ENCODE peak calls at places on chromosomes 5 and 9, in eight cellular contexts. S is activated T-cell treated with anti-CD3 and anti-CD28 coated beads, Interleukin-2, amount 50 U/mL, for 24 hours; H is stromal cell of bone marrow; N is activated T-helper 1 cell treated with anti-CD3 and anti-CD28 coated beads, Interleukin-2, amount 50 U/mL, for 16 hours; V is GM04504; A is substantia nigra; J is NB4; W is heart left ventricle. C is an unnamed sample.

GRCh38 chr9:114452219-114453169 is 52.8 kb downstream of the WHRN start:
- DNase-seq in S (peak), H (no peak), N (no peak), V (no peak), A (no peak), J (no peak), W (no peak), C (peak)

GRCh38 chr5:61575581-61575980 is 243.5 kb downstream of the ZSWIM6 start:
- DNase-seq in S (no peak), H (no peak), N (no peak), V (no peak), A (no peak), J (no peak), W (no peak), C (no peak)

GRCh38 chr5:52725065-52725746 is 62.5 kb upstream of the ITGA1 start:
- DNase-seq in S (no peak), H (no peak), N (no peak), V (no peak), A (no peak), J (peak), W (no peak), C (no peak)

GRCh38 chr5:52783226-52783959 is 4.3 kb upstream of the ITGA1 start:
- DNase-seq in S (no peak), H (peak), N (no peak), V (no peak), A (no peak), J (peak), W (no peak), C (peak)

GRCh38 chr9:136542246-136543041 is 3.4 kb downstream of the NOTCH1 start:
- DNase-seq in S (no peak), H (no peak), N (no peak), V (no peak), A (peak), J (no peak), W (no peak), C (no peak)

GRCh38 chr9:130692365-130692764 is 1.2 kb upstream of the EXOSC2 start:
- DNase-seq in S (no peak), H (no peak), N (no peak), V (no peak), A (peak), J (no peak), W (no peak), C (no peak)

GRCh38 chr5:31059889-31060288 is 133.6 kb upstream of the CDH6 start:
- DNase-seq in S (no peak), H (no peak), N (no peak), V (no peak), A (no peak), J (peak), W (no peak), C (no peak)

GRCh38 chr9:6305954-6306563 is 22.1 kb upstream of the TPD52L3 start:
- DNase-seq in S (no peak), H (peak), N (no peak), V (peak), A (no peak), J (peak), W (no peak), C (no peak)

GRCh38 chr5:141849371-141850182 is 28.6 kb downstream of the PCDH1 start:
- DNase-seq in S (peak), H (peak), N (peak), V (peak), A (peak), J (peak), W (peak), C (peak)

GRCh38 chr5:77080905-77081304 is 6.2 kb downstream of the ZBED3 start:
- DNase-seq in S (no peak), H (no peak), N (no peak), V (no peak), A (no peak), J (no peak), W (no peak), C (no peak)

GRCh38 chr5:148636353-148636752 is 18.0 kb downstream of the HTR4 start:
- DNase-seq in S (no peak), H (no peak), N (no peak), V (no peak), A (no peak), J (no peak), W (no peak), C (no peak)

GRCh38 chr5:172904643-172905345 is 54.4 kb upstream of the RPL26L1 start:
- DNase-seq in S (no peak), H (no peak), N (no peak), V (no peak), A (peak), J (no peak), W (peak), C (no peak)

GRCh38 chr5:38249286-38249685 is 9.1 kb upstream of the EGFLAM start:
- DNase-seq in S (no peak), H (no peak), N (no peak), V (no peak), A (no peak), J (no peak), W (no peak), C (no peak)

GRCh38 chr5:39399135-39400036 is 25.4 kb downstream of the DAB2 start:
- DNase-seq in S (no peak), H (peak), N (no peak), V (peak), A (no peak), J (peak), W (no peak), C (peak)